ENCODE peak calls at places on chromosomes 12 and 14, in eight cellular contexts. B is CD8-positive, alpha-beta memory T cell; L is AG08395; N is iPS DF 6.9; V is GM04504; M is SK-N-SH; Y is stimulated activated CD4-positive, alpha-beta T cell treated with anti-CD3 and anti-CD28 coated beads, Interleukin-2, amount 100 ng/mL, for 48 hours; J is left ventricle myocardium superior. I is an unnamed sample.

GRCh38 chr12:132222096-132222807 is 78.0 kb downstream of the NOC4L start:
- DNase-seq in B (peak), L (peak), N (no peak), V (peak), M (no peak), Y (no peak), J (peak), I (no peak)

GRCh38 chr14:89397569-89397968 is 19.5 kb downstream of the FOXN3 start:
- DNase-seq in B (no peak), L (no peak), N (no peak), V (no peak), M (no peak), Y (no peak), J (no peak), I (no peak)

GRCh38 chr12:19964549-19964948 is 403.8 kb upstream of the PDE3A start:
- DNase-seq in B (no peak), L (no peak), N (no peak), V (no peak), M (no peak), Y (no peak), J (no peak), I (no peak)

GRCh38 chr12:6914246-6914947 is at the start of gene ENO2:
- DNase-seq in B (peak), L (peak), N (no peak), V (no peak), M (peak), Y (peak), J (peak), I (peak)

GRCh38 chr14:72822946-72823611 is 70.8 kb downstream of the DPF3 start:
- DNase-seq in B (no peak), L (no peak), N (no peak), V (no peak), M (peak), Y (no peak), J (peak), I (no peak)

GRCh38 chr14:65356327-65356836 is 56.1 kb upstream of the FUT8 start:
- DNase-seq in B (no peak), L (peak), N (no peak), V (peak), M (no peak), Y (no peak), J (no peak), I (no peak)

GRCh38 chr14:102822311-102822863 is 45.1 kb downstream of the TRAF3 start:
- DNase-seq in B (no peak), L (no peak), N (no peak), V (no peak), M (no peak), Y (peak), J (no peak), I (no peak)

GRCh38 chr12:92300781-92301180 is 155.1 kb upstream of the BTG1 start:
- DNase-seq in B (no peak), L (no peak), N (no peak), V (no peak), M (no peak), Y (no peak), J (no peak), I (no peak)

GRCh38 chr12:69987453-69988102 is 162.6 kb downstream of the MYRFL start:
- DNase-seq in B (no peak), L (peak), N (no peak), V (peak), M (no peak), Y (no peak), J (no peak), I (no peak)

GRCh38 chr14:86798330-86798729 is 1194.7 kb downstream of the GALC start:
- DNase-seq in B (no peak), L (no peak), N (no peak), V (no peak), M (no peak), Y (no peak), J (no peak), I (no peak)

GRCh38 chr14:94364964-94365363 is 23.4 kb downstream of the SERPINA1 start:
- DNase-seq in B (no peak), L (no peak), N (no peak), V (no peak), M (no peak), Y (no peak), J (no peak), I (no peak)

GRCh38 chr14:80387563-80387981 is 176.3 kb upstream of the DIO2 start:
- DNase-seq in B (no peak), L (no peak), N (no peak), V (no peak), M (no peak), Y (no peak), J (no peak), I (no peak)